ENCODE peak calls at places on chromosomes 12 and 14, in five cellular contexts. L is endothelial cell, D is heart right ventricle, M is pancreas, U is dorsolateral prefrontal cortex. O is an unnamed sample.

GRCh38 chr12:9707864-9708808 is 24.8 kb downstream of the CLECL1 start:
- DNase-seq in L (peak), D (peak), U (peak), M (no peak), O (peak)

GRCh38 chr12:15364221-15365170 is 42.2 kb downstream of the PTPRO start:
- DNase-seq in L (no peak), D (no peak), U (no peak), M (no peak), O (no peak)

GRCh38 chr12:4044736-4045432 is 171.7 kb upstream of the PARP11 start:
- DNase-seq in M (no peak), U (no peak), L (no peak), D (peak), O (no peak)

GRCh38 chr12:120093336-120093591 is 23.3 kb downstream of the RAB35 start:
- DNase-seq in D (no peak), L (no peak), U (no peak), M (no peak), O (no peak)

GRCh38 chr14:33404054-33404453 is 465.4 kb downstream of the NPAS3 start:
- DNase-seq in L (no peak), U (no peak), D (no peak), M (no peak), O (no peak)

GRCh38 chr12:97386133-97386581 is 76.4 kb upstream of the RMST start:
- DNase-seq in U (peak), M (no peak), L (no peak), D (no peak), O (no peak)

GRCh38 chr12:12684375-12685106 is 11.4 kb downstream of the GPR19 start:
- DNase-seq in L (peak), U (peak), M (no peak), D (peak), O (no peak)

GRCh38 chr14:74586681-74587362 is 25.2 kb downstream of the LTBP2 start:
- DNase-seq in M (no peak), U (no peak), D (no peak), L (no peak), O (no peak)

GRCh38 chr14:47044841-47045240 is 393.3 kb upstream of the RPL10L start:
- DNase-seq in U (no peak), D (no peak), L (peak), M (no peak), O (no peak)

GRCh38 chr12:101697197-101697929 is at the start of gene CHPT1:
- DNase-seq in M (peak), L (peak), U (peak), D (peak), O (peak)

GRCh38 chr12:9606736-9607372 is 862 bp downstream of the KLRB1 start:
- DNase-seq in L (no peak), D (no peak), U (no peak), M (no peak), O (no peak)

GRCh38 chr14:35416108-35416750 is 11.7 kb upstream of the NFKBIA start:
- DNase-seq in M (no peak), L (no peak), U (no peak), D (no peak), O (no peak)

GRCh38 chr12:3704512-3705348 is 48.2 kb downstream of the CRACR2A start:
- DNase-seq in L (no peak), D (no peak), M (no peak), U (no peak), O (no peak)

GRCh38 chr12:12181516-12181915 is 85.3 kb downstream of the LRP6 start:
- DNase-seq in U (no peak), M (no peak), D (no peak), L (no peak), O (no peak)

GRCh38 chr14:105119410-105120025 is 49.1 kb downstream of the JAG2 start:
- DNase-seq in M (no peak), D (no peak), L (no peak), U (no peak), O (no peak)

GRCh38 chr14:96792581-96792980 is 4.6 kb upstream of the VRK1 start:
- DNase-seq in D (no peak), L (no peak), U (no peak), M (no peak), O (no peak)

GRCh38 chr14:59281613-59282012 is 93.1 kb downstream of the DAAM1 start:
- DNase-seq in D (no peak), U (no peak), M (no peak), L (no peak), O (no peak)

GRCh38 chr12:69908208-69908607 is 83.2 kb downstream of the MYRFL start:
- DNase-seq in M (no peak), D (no peak), L (no peak), U (no peak), O (no peak)

GRCh38 chr12:42332301-42332894 is 6.4 kb downstream of the PPHLN1 start:
- DNase-seq in L (peak), U (no peak), M (no peak), D (peak), O (peak)

GRCh38 chr14:50109342-50109741 is 7.0 kb downstream of the VCPKMT start:
- DNase-seq in L (peak), D (no peak), M (no peak), U (no peak), O (no peak)

GRCh38 chr14:79090781-79091180 is 920.6 kb downstream of the NRXN3 start:
- DNase-seq in L (no peak), U (no peak), M (no peak), D (no peak), O (no peak)

GRCh38 chr14:57382283-57382682 is 8.1 kb upstream of the NAA30 start:
- DNase-seq in L (no peak), M (no peak), D (no peak), U (no peak), O (no peak)

GRCh38 chr14:51621654-51622053 is 30.1 kb upstream of the FRMD6 start:
- DNase-seq in D (no peak), U (no peak), L (no peak), M (no peak), O (no peak)

GRCh38 chr12:17528394-17528793 is 561.6 kb downstream of the RERGL start:
- DNase-seq in M (no peak), D (no peak), U (no peak), L (no peak), O (no peak)

GRCh38 chr12:64098709-64099354 is 123.3 kb downstream of the KICS2 start:
- DNase-seq in D (peak), L (no peak), U (peak), M (no peak), O (no peak)

GRCh38 chr12:47904647-47905312 is at the start of gene VDR:
- DNase-seq in L (peak), D (peak), M (peak), U (no peak), O (peak)

GRCh38 chr14:33569844-33570716 is 380.8 kb downstream of the EGLN3 start:
- DNase-seq in U (no peak), M (no peak), D (no peak), L (no peak), O (no peak)

GRCh38 chr12:81125691-81126090 is 47.8 kb downstream of the ACSS3 start:
- DNase-seq in L (no peak), M (no peak), U (no peak), D (no peak), O (no peak)

DNA sequence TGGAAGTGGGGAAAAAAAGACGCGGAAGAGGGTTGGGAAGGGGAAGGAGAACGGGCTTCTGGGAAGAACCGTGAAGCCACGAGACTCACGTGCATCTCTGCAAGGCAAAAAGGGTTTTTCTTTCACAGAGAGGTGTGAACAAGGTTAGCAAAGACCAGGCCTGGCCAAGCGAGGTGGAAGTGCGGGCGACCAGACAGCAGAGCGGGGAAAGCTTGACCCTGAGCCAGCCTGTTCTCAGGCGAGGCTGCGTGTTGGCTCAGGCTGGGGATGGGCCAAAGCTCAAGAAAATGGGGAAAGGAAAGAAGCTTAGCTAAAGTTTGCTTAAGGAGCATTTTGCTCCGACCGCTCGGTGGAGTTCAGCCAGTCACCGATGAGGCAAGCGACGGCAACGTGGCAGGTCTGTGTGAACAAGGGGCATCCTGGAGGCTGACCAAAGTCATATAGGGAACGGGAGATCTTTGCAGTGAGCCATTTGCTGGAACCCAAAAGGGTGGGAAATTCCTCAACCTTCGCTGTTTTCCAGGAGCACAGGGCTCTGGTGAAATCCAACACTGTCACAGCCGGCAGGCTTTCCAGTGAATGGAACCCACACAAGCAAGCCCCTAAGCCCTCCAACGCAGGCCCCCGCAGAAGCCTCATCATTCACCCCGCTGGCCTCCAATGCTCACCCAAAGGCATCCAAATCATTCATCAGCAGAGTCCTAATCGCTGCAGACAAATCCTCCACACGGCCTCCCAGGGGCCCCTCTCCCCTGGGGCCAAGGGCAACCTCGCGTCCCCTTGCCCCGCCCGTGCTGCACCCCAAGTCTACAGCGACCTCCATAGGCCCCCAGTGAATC is 793 bp downstream of the ZNF605 start:
- DNase-seq in D (peak), L (peak), M (peak), U (no peak), O (peak)
- TF ChIP-seq CTCF in D (peak), L (no peak), M (no peak), U (no peak), O (no peak)

GRCh38 chr12:103457471-103457870 is 38.3 kb downstream of the C12orf42 start:
- DNase-seq in D (no peak), M (no peak), L (no peak), U (no peak), O (no peak)

GRCh38 chr12:103462675-103463074 is 33.1 kb downstream of the C12orf42 start:
- DNase-seq in M (no peak), L (no peak), U (no peak), D (no peak), O (peak)
- TF ChIP-seq CTCF in M (no peak), L (no peak), U (no peak), D (no peak), O (no peak)

DNA sequence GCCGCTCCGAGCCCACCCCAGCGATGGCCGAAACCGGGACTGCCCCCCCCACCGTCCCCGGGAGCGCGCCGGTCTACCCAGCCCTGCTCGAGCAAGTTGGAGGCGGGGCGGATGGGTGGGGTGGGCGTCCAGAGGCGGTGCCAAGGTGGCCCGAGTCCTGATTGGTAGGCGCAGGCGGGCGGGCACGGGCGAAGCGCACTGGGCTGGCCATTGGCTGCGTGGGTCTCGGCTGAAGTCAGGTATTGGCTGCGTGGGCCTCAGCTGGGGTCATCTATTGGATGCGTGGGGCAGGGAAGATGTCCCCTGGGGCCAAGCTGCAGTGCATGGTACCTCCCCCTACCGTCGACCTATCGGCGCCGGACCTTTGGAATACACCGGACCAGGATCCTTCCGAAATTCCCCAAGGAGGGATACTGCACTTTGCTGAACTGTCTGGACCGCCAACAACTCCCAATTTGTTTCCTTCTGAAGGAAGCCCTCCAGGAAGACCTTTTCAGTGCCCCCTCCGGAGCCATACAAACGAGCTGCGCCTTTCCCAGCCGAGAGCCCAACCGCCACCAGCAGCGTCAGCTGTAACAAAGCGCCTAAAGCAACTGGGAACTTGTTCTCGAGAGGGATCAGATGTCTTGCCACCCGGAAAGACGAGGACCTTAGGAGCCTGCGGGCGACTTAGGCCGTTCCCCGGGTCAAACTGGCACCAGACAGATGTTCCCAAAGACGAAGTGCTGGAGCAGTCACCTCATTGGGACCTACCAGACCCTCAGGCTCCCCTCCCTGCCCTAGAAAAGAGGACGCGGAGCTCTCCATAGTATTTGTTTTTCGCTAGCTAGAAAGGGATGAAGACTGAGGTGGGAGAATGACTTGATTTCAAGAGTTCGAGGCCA is at the start of gene HOMEZ:
- DNase-seq in L (peak), M (peak), U (peak), D (peak), O (peak)
- TF ChIP-seq CTCF in L (no peak), M (no peak), U (peak), D (peak), O (no peak)

DNA sequence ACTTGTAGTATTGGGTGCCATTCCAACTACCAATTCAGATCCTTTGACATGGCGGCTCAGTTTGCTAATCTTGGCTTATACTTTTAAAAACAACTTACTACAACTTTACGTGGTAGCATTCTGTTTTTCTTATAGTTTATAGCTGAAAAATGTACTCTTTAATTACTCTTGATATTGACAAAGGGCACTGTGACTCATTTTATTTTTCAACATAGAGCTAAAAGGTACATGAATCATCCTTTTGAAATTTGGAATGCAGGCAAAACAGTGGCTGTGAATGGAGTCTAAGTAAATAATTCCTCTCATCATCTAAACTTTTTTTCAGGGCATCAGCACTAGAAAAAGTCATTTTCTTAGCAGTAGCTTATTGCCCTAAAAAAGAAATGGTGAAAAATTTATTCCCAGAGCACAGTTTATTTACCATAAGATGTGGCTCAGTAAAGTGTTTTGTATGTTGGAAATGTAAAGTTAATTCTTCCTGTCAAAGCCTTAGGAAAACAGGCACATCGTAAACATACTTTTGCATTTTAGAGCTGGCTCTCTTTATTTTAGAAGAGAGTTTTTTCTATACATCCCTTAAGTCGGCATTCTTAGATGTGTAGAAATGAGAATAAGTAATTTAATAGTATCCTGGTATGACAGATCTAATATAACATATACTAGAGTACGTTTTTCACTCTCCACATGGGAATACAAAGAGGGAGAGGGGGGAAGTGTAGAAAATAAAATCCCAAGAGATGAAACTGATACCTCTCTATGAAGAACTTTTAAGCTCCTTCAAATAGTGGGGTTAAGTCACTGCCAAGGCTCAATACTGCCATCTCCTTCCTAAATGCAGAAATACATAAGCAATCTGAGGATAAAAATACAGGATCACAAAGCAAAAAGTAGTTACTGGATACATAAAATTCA is 55.2 kb downstream of the SLC25A21 start:
- DNase-seq in U (no peak), L (no peak), D (no peak), M (no peak), O (no peak)
- TF ChIP-seq CTCF in U (no peak), L (no peak), D (no peak), M (no peak), O (no peak)

GRCh38 chr14:39102265-39102968 is 618 bp downstream of the SEC23A start:
- DNase-seq in L (no peak), D (no peak), U (no peak), M (no peak), O (no peak)

GRCh38 chr14:39108791-39109190 is 5.3 kb upstream of the GEMIN2 start:
- DNase-seq in D (no peak), M (no peak), L (no peak), U (no peak), O (no peak)

GRCh38 chr14:39109893-39110715 is 4.0 kb upstream of the GEMIN2 start:
- DNase-seq in M (no peak), L (no peak), U (no peak), D (no peak), O (peak)

GRCh38 chr14:39102969-39103957 is at the start of gene SEC23A:
- DNase-seq in M (peak), U (peak), D (peak), L (peak), O (peak)

DNA sequence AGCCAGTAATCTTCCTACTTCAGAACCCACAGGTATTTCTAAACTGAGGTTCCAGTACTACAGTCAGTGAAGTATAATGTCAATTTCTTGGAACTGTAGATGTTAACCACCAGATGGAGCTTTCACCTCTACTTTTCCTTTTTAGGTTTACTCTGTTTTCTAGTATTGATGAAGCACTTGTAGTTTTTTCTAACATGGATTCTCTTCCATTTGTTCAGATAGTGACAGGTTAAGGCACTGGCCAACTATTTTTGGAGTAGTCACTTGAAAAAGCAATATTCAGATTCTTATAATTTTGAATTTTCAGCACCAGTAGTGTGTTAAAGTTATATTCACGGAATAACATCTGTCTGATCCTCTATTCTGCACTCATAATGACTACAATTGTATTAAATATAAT is 4.6 kb upstream of the SEC23A start:
- DNase-seq in D (no peak), L (no peak), U (no peak), M (no peak), O (peak)
- TF ChIP-seq CTCF in D (peak), L (peak), U (peak), M (no peak), O (peak)

GRCh38 chr14:56120091-56120632 is 2.0 kb downstream of the PELI2 start:
- DNase-seq in D (peak), M (no peak), U (no peak), L (peak), O (no peak)
- TF ChIP-seq CTCF in D (no peak), M (no peak), U (peak), L (no peak), O (no peak)